ENCODE peak calls at places on chromosomes 13 and 19, in six cellular contexts. R is tibial nerve, K is gastrocnemius medialis, L is breast epithelium, B is heart left ventricle, A is body of pancreas. U is an unnamed sample.

GRCh38 chr19:53927745-53928144 is 18.7 kb downstream of the CACNG7 start:
- DNase-seq in R (no peak), K (no peak), L (no peak), B (no peak), A (peak), U (no peak)

GRCh38 chr19:4473708-4474503 is 1.8 kb downstream of the HDGFL2 start:
- DNase-seq in R (no peak), K (no peak), L (no peak), B (no peak), A (no peak), U (peak)

GRCh38 chr19:4431808-4432674 is 25.6 kb downstream of the UBXN6 start:
- DNase-seq in R (no peak), K (no peak), L (no peak), B (no peak), A (no peak), U (no peak)

GRCh38 chr19:55173717-55174409 is 6.2 kb downstream of the SYT5 start:
- DNase-seq in R (no peak), K (no peak), L (no peak), B (peak), A (peak), U (no peak)

GRCh38 chr19:13024958-13025653 is 29.8 kb downstream of the NFIX start:
- DNase-seq in R (no peak), K (peak), L (no peak), B (no peak), A (no peak), U (no peak)

GRCh38 chr19:13169769-13170168 is 19.6 kb downstream of the IER2 start:
- DNase-seq in R (no peak), K (no peak), L (peak), B (no peak), A (peak), U (no peak)

GRCh38 chr13:110829486-110829885 is 85.4 kb downstream of the ANKRD10 start:
- DNase-seq in R (no peak), K (no peak), L (no peak), B (no peak), A (no peak), U (no peak)

GRCh38 chr13:89061821-89062220 is 1390.7 kb downstream of the SLITRK5 start:
- DNase-seq in R (no peak), K (no peak), L (no peak), B (no peak), A (peak), U (no peak)

GRCh38 chr13:50340566-50341287 is 325.5 kb downstream of the KCNRG start:
- DNase-seq in R (peak), K (peak), L (no peak), B (no peak), A (no peak), U (no peak)

GRCh38 chr19:39729594-39729993 is 8.2 kb downstream of the CLC start:
- DNase-seq in R (no peak), K (no peak), L (no peak), B (no peak), A (no peak), U (no peak)
- TF ChIP-seq CTCF in R (no peak), K (no peak), L (no peak), B (no peak), A (no peak), U (no peak)

GRCh38 chr19:35345671-35346111 is 2.0 kb upstream of the FFAR1 start:
- DNase-seq in R (no peak), K (no peak), L (peak), B (no peak), A (peak), U (peak)

GRCh38 chr19:35347171-35347929 is at the start of gene FFAR1:
- DNase-seq in R (no peak), K (no peak), L (peak), B (peak), A (peak), U (peak)

GRCh38 chr19:35346193-35347052 is 1.3 kb upstream of the FFAR1 start:
- DNase-seq in R (no peak), K (no peak), L (peak), B (no peak), A (peak), U (peak)

GRCh38 chr19:35342430-35342829 is 5.3 kb upstream of the FFAR1 start:
- DNase-seq in R (no peak), K (no peak), L (no peak), B (no peak), A (peak), U (no peak)

DNA sequence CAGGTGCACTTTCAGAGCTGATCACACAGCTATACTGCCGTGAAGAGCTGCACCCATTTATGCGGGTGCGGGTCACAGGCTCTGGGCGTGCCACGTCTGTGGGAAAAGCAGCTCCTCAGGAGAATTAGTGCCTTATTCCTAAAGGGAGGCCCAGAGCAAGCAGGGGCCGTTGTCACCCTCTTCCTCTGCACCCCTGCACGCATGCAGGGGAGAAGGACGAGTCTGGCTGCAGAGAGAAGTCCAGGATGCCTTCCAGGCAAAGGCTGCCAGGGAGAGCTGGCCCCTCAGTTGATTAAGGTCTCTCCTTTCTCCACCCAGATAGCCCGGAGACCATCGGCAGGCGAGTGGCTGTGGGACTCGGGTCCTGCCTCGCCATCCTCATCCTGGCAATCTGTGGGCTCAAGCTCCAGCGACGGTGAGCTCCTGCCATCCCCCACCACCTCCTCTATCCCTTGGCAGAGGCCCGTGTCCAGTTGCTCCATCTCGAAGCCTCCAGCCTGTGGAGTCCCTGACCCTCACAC is 3.1 kb upstream of the FFAR1 start:
- DNase-seq in R (no peak), K (no peak), L (peak), B (no peak), A (peak), U (peak)
- TF ChIP-seq POLR2A in R (no peak), K (no peak), L (no peak), B (no peak), A (no peak), U (no peak)

GRCh38 chr19:15453091-15453498 is 3.3 kb upstream of the WIZ start:
- DNase-seq in R (no peak), K (no peak), L (no peak), B (peak), A (no peak), U (no peak)
- TF ChIP-seq CTCF in R (peak), K (peak), L (peak), B (peak), A (peak), U (peak)

DNA sequence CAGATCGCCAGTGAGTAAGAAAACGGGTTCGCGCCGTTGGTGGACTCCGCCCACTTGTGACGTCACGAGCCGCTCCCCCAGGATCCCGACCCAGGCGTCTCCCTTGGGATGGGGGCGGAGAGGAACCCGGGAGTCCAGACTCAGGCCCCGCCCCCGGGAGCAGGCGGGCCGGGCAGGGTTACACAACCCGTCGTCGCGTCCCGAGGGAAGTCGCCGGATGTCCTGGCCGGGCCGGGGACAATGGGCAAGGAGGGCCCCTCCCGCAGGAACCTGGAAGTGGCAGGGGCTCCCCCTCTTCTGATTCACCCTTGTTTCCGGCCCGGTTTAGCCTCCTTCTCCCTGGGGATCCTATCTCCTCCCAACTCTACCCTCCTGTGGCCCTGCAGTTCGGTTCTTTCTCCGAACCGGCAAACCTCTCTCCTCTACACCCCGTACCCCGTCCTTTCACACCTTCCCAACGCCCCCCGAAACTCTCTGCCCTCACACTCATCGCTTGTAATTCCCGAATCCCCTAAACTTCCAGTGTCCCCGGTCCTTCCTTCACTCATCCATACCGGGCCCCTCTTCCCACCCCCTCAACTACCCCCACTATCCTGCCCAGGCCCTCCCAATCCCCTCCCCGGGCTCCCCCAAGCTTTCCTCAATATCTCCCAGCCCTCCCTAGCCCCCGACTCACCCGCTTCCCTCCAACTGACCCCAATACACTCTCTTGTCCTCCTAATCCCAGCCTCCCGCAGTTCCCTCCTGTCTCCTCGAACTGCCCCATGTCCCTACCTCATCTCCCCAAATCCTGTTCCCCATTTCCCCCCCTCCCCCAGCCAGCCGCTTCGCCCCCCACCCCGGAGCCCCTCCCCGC is 20.0 kb upstream of the ERCC1 start:
- DNase-seq in R (peak), K (peak), L (peak), B (peak), A (peak), U (peak)
- TF ChIP-seq POLR2A in R (peak), K (peak), L (peak), B (no peak), A (peak), U (peak)

DNA sequence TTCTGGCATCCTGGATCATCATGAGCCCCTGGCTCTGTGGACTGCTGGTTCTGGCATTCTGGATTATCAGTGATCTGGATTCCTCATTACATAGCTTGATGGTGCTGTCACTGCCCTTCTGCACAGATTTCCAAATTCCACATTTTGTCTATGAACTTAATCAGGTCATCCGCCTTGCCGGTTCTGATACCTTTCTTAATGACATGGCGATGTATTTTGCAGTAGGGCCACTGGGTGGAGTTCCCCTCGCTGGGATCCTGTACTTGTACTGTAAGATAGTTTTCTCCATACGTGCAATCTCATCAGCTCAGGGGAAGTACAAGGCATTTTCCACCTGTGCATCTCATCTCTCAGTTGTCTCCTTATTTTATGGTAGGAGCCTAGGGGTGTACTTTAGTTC is 24.4 kb upstream of the OR7C2 start:
- DNase-seq in R (no peak), K (no peak), L (no peak), B (no peak), A (no peak), U (no peak)
- TF ChIP-seq CTCF in R (no peak), K (no peak), L (no peak), B (no peak), A (no peak), U (no peak)

GRCh38 chr19:38385804-38386257 is 2.0 kb downstream of the GGN start:
- DNase-seq in R (no peak), K (peak), L (no peak), B (no peak), A (no peak), U (peak)
- TF ChIP-seq POLR2A in R (no peak), K (no peak), L (no peak), B (no peak), A (no peak), U (no peak)

DNA sequence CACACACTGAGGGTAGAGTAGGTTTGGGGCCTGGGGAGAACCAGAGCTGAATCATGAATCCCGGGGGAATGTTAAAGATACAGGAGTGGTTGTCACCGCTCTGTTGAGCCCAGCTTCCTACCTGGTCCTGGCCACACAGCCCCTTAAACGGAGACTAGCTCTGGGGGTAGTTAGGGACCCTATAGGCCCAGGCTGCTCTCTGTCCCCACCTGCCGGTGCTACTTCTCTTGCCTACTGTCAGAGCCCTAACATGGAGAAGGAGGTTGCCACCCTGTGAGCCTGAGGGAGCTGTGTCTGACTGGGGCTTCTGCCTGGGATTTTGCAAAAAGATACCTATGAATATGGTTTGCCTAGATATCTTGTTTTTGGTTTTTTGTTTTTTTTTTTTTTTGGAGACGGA is 36.6 kb upstream of the ZNF429 start:
- DNase-seq in R (no peak), K (no peak), L (no peak), B (no peak), A (no peak), U (no peak)
- TF ChIP-seq CTCF in R (no peak), K (no peak), L (no peak), B (peak), A (no peak), U (no peak)

U was measured in ovary.